ENCODE peak calls at places on chromosomes 2 and 18, in four cellular contexts. One of them, this sample, is unnamed.

GRCh38 chr2:111946294-111947114 is 48.1 kb downstream of the MERTK start:
- DNase-seq in thyroid gland: peak
- DNase-seq in RKO: peak
- DNase-seq in AG08396: peak
- DNase-seq in this sample: no peak

GRCh38 chr2:43939695-43940094 is 56.1 kb downstream of the LRPPRC start:
- DNase-seq in thyroid gland: no peak
- DNase-seq in RKO: no peak
- DNase-seq in AG08396: no peak
- DNase-seq in this sample: no peak

GRCh38 chr18:23684515-23685197 is 4.6 kb upstream of the LAMA3 start:
- DNase-seq in thyroid gland: no peak
- DNase-seq in RKO: no peak
- DNase-seq in AG08396: no peak
- DNase-seq in this sample: no peak

GRCh38 chr2:56191617-56192016 is 7.8 kb downstream of the CCDC85A start:
- DNase-seq in thyroid gland: peak
- DNase-seq in RKO: peak
- DNase-seq in AG08396: peak
- DNase-seq in this sample: no peak

GRCh38 chr2:224039080-224039769 is at the start of gene SERPINE2:
- DNase-seq in thyroid gland: peak
- DNase-seq in RKO: no peak
- DNase-seq in AG08396: peak
- DNase-seq in this sample: peak

GRCh38 chr2:206858972-206859739 is 80.2 kb upstream of the CPO start:
- DNase-seq in thyroid gland: no peak
- DNase-seq in RKO: no peak
- DNase-seq in AG08396: no peak
- DNase-seq in this sample: no peak

GRCh38 chr2:221850076-221850475 is 278.0 kb upstream of the EPHA4 start:
- DNase-seq in thyroid gland: no peak
- DNase-seq in RKO: no peak
- DNase-seq in AG08396: no peak
- DNase-seq in this sample: no peak

GRCh38 chr2:38284971-38285370 is 92.1 kb downstream of the ATL2 start:
- DNase-seq in thyroid gland: peak
- DNase-seq in RKO: no peak
- DNase-seq in AG08396: no peak
- DNase-seq in this sample: no peak

GRCh38 chr18:32576296-32576916 is 105.7 kb upstream of the GAREM1 start:
- DNase-seq in thyroid gland: peak
- DNase-seq in RKO: peak
- DNase-seq in AG08396: no peak
- DNase-seq in this sample: peak

GRCh38 chr2:12199661-12200258 is 453.3 kb downstream of the LPIN1 start:
- DNase-seq in thyroid gland: no peak
- DNase-seq in RKO: no peak
- DNase-seq in AG08396: no peak
- DNase-seq in this sample: no peak

GRCh38 chr2:212364106-212364505 is 174.5 kb downstream of the ERBB4 start:
- DNase-seq in thyroid gland: no peak
- DNase-seq in RKO: no peak
- DNase-seq in AG08396: no peak
- DNase-seq in this sample: no peak

GRCh38 chr2:216352653-216353270 is 19.5 kb downstream of the MARCHF4 start:
- DNase-seq in thyroid gland: no peak
- DNase-seq in RKO: no peak
- DNase-seq in AG08396: no peak
- DNase-seq in this sample: no peak

GRCh38 chr18:8706545-8706980 is 1.2 kb downstream of the MTCL1 start:
- DNase-seq in thyroid gland: peak
- DNase-seq in RKO: peak
- DNase-seq in AG08396: peak
- DNase-seq in this sample: no peak

GRCh38 chr18:68449292-68449691 is 265.6 kb downstream of the TMX3 start:
- DNase-seq in thyroid gland: no peak
- DNase-seq in RKO: no peak
- DNase-seq in AG08396: peak
- DNase-seq in this sample: no peak

GRCh38 chr2:10688921-10689807 is 611 bp downstream of the NOL10 start:
- DNase-seq in thyroid gland: peak
- DNase-seq in RKO: peak
- DNase-seq in AG08396: peak
- DNase-seq in this sample: peak

GRCh38 chr18:42758851-42759250 is 356.6 kb downstream of the RIT2 start:
- DNase-seq in thyroid gland: no peak
- DNase-seq in RKO: peak
- DNase-seq in AG08396: no peak
- DNase-seq in this sample: no peak

GRCh38 chr2:227862741-227863588 is 8.5 kb upstream of the DAW1 start:
- DNase-seq in thyroid gland: no peak
- DNase-seq in RKO: peak
- DNase-seq in AG08396: peak
- DNase-seq in this sample: no peak

GRCh38 chr2:63661076-63661475 is 72.3 kb downstream of the MDH1 start:
- DNase-seq in thyroid gland: no peak
- DNase-seq in RKO: peak
- DNase-seq in AG08396: peak
- DNase-seq in this sample: no peak

GRCh38 chr2:209334188-209335017 is 89.4 kb upstream of the MAP2 start:
- DNase-seq in thyroid gland: peak
- DNase-seq in RKO: peak
- DNase-seq in AG08396: peak
- DNase-seq in this sample: peak

GRCh38 chr2:71370015-71370414 is 38.4 kb downstream of the ZNF638 start:
- DNase-seq in thyroid gland: no peak
- DNase-seq in RKO: no peak
- DNase-seq in AG08396: no peak
- DNase-seq in this sample: no peak

GRCh38 chr18:32771169-32771751 is 1.6 kb downstream of the KLHL14 start:
- DNase-seq in thyroid gland: peak
- DNase-seq in RKO: peak
- DNase-seq in AG08396: peak
- DNase-seq in this sample: peak

GRCh38 chr2:233002829-233003657 is 10.0 kb downstream of the NGEF start:
- DNase-seq in thyroid gland: no peak
- DNase-seq in RKO: no peak
- DNase-seq in AG08396: no peak
- DNase-seq in this sample: no peak

GRCh38 chr2:226327830-226328229 is 471.8 kb downstream of the IRS1 start:
- DNase-seq in thyroid gland: no peak
- DNase-seq in RKO: no peak
- DNase-seq in AG08396: no peak
- DNase-seq in this sample: no peak

GRCh38 chr2:69222984-69223658 is 163.9 kb downstream of the GFPT1 start:
- DNase-seq in thyroid gland: peak
- DNase-seq in RKO: no peak
- DNase-seq in AG08396: no peak
- DNase-seq in this sample: no peak

GRCh38 chr2:35827086-35827485 is 528.5 kb upstream of the CRIM1 start:
- DNase-seq in thyroid gland: no peak
- DNase-seq in RKO: no peak
- DNase-seq in AG08396: no peak
- DNase-seq in this sample: no peak

GRCh38 chr2:60699617-60700016 is 56.5 kb upstream of the PAPOLG start:
- DNase-seq in thyroid gland: no peak
- DNase-seq in RKO: no peak
- DNase-seq in AG08396: no peak
- DNase-seq in this sample: no peak

GRCh38 chr2:33375054-33375453 is 101.4 kb upstream of the RASGRP3 start:
- DNase-seq in thyroid gland: no peak
- DNase-seq in RKO: peak
- DNase-seq in AG08396: no peak
- DNase-seq in this sample: no peak

GRCh38 chr2:100739735-100740432 is 80.1 kb upstream of the NPAS2 start:
- DNase-seq in thyroid gland: no peak
- DNase-seq in RKO: no peak
- DNase-seq in AG08396: no peak
- DNase-seq in this sample: no peak

GRCh38 chr2:237865623-237866041 is 6.2 kb downstream of the RAMP1 start:
- DNase-seq in thyroid gland: no peak
- DNase-seq in RKO: no peak
- DNase-seq in AG08396: no peak
- DNase-seq in this sample: no peak